ENCODE peak calls at places on chromosome 21, in four cellular contexts. Z is IMR-90; T is activated CD8-positive, alpha-beta T cell treated with anti-CD3 and anti-CD28 coated beads for 36 hours; M is GM20000. G is an unnamed sample.

GRCh38 chr21:44548381-44548780 is 2.9 kb downstream of the KRTAP10-2 start:
- DNase-seq in Z (no peak), T (no peak), M (no peak), G (no peak)

GRCh38 chr21:34668803-34669148 is at the start of gene CLIC6:
- DNase-seq in Z (no peak), T (no peak), M (peak), G (no peak)

GRCh38 chr21:32806810-32807386 is 35.3 kb upstream of the PAXBP1 start:
- DNase-seq in Z (peak), T (peak), M (no peak), G (no peak)

GRCh38 chr21:36699026-36699545 is at the start of gene SIM2:
- DNase-seq in Z (peak), T (no peak), M (no peak), G (peak)

GRCh38 chr21:37711294-37711844 is 204.9 kb downstream of the KCNJ6 start:
- DNase-seq in Z (no peak), T (no peak), M (no peak), G (no peak)

GRCh38 chr21:31180256-31181088 is 142.2 kb upstream of the KRTAP19-8 start:
- DNase-seq in Z (peak), T (peak), M (peak), G (peak)

GRCh38 chr21:38478782-38479181 is 19.5 kb downstream of the ERG start:
- DNase-seq in Z (peak), T (peak), M (no peak), G (peak)

GRCh38 chr21:40381111-40381510 is 465.8 kb downstream of the DSCAM start:
- DNase-seq in Z (no peak), T (no peak), M (no peak), G (no peak)

GRCh38 chr21:36437745-36438128 is 42.2 kb downstream of the CLDN14 start:
- DNase-seq in Z (peak), T (no peak), M (no peak), G (no peak)

GRCh38 chr21:33383056-33383888 is 19.9 kb upstream of the IFNGR2 start:
- DNase-seq in Z (peak), T (peak), M (peak), G (peak)

GRCh38 chr21:44571844-44572782 is 1.4 kb upstream of the KRTAP10-4 start:
- DNase-seq in Z (no peak), T (no peak), M (no peak), G (no peak)

GRCh38 chr21:34091607-34092006 is 18.2 kb downstream of the MRPS6 start:
- DNase-seq in Z (no peak), T (no peak), M (no peak), G (no peak)

GRCh38 chr21:32257952-32258785 is 20.7 kb downstream of the MIS18A start:
- DNase-seq in Z (peak), T (peak), M (peak), G (peak)

GRCh38 chr21:39867198-39867650 is at the start of gene PCP4:
- DNase-seq in Z (no peak), T (peak), M (peak), G (peak)

GRCh38 chr21:31429500-31429899 is 85.4 kb upstream of the TIAM1 start:
- DNase-seq in Z (no peak), T (no peak), M (no peak), G (no peak)

GRCh38 chr21:15976807-15977206 is 247.0 kb downstream of the USP25 start:
- DNase-seq in Z (no peak), T (peak), M (no peak), G (no peak)
- TF ChIP-seq CTCF in Z (peak), T (no peak), M (no peak), G (no peak)

GRCh38 chr21:46634966-46635323 is 529 bp upstream of the PRMT2 start:
- DNase-seq in Z (peak), T (peak), M (peak), G (peak)
- TF ChIP-seq CTCF in Z (peak), T (no peak), M (no peak), G (no peak)

DNA sequence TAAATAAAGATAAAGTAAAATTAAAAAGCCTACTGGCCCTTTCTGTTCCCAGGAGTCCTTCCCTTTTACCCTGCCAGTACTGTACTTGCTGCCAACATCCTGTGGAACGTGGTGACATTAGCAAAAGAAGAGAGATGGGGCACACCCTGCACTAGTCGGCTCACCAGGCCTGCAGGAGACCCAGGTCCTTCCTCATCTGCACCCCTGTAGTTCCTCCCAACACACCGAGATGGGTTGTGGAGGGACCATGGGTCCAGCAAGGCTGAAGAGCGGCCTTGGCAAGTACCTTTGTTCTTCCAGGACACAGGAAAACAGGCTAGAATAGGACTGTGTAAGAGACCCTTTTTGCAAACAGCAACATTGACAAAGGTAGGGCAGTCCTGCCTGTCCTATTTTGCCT is 98.7 kb upstream of the TMPRSS2 start:
- DNase-seq in Z (no peak), T (no peak), M (no peak), G (no peak)
- TF ChIP-seq CTCF in Z (no peak), T (no peak), M (no peak), G (no peak)

DNA sequence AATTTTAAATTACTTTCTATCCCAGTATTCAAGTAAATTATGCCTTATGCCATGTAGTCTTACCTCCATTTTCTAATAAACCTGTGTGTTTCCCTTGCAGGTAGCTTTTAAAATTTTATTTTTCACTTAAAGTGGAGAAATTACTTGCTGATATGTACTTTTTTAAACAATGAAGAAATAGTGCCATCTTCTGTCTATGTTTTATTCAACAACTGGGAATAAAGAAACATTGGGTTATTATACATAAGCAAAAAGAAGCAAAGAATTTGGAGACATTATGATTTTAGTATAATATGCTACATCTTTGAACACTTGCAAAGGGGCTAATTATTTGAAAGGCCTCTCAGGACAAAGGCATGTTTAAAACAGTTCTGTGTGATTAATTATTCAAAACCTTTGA is 1912.9 kb downstream of the MRPL39 start:
- DNase-seq in Z (no peak), T (no peak), M (no peak), G (no peak)
- TF ChIP-seq CTCF in Z (no peak), T (no peak), M (no peak), G (no peak)